ENCODE peak calls at places on chromosome 2, in ten cellular contexts. D is posterior cingulate gyrus; E is HT-29; Z is heart right ventricle; Y is kidney epithelial cell; T is fibroblast of the aortic adventitia; I is stimulated activated CD8-positive, alpha-beta memory T cell treated with anti-CD3 and anti-CD28 coated beads, Interleukin-7, amount 100 ng/mL, for 24 hours; K is mucosa of gallbladder; G is brain microvascular endothelial cell; W is glutamatergic neuron. P is an unnamed sample.
A peak's percentile ranks its signal among the peaks of the same experiment; 100 is the strongest.

GRCh38 chr2:217756375-217757107 is 246.3 kb downstream of the TNS1 start:
- DNase-seq in E (peak; percentile 31), T (peak; percentile 49), G (peak; percentile 17), I (peak; percentile 48), W (peak; percentile 92), K (peak; percentile 62), Z (peak; percentile 78), Y (no peak), D (peak; percentile 96), P (no peak)

GRCh38 chr2:73746015-73746876 is 9.1 kb upstream of the TPRKB start:
- DNase-seq in G (no peak), W (no peak), I (no peak), Z (no peak), Y (no peak), E (no peak), T (no peak), D (no peak), K (no peak), P (no peak)

GRCh38 chr2:231182500-231182899 is 15.9 kb upstream of the ARMC9 start:
- DNase-seq in E (no peak), I (no peak), G (no peak), Z (no peak), T (no peak), D (no peak), Y (no peak), W (no peak), K (no peak), P (no peak)

GRCh38 chr2:32783933-32784332 is 156.1 kb downstream of the TTC27 start:
- DNase-seq in D (no peak), G (no peak), T (peak; percentile 8), K (no peak), Z (no peak), Y (no peak), W (no peak), I (no peak), E (no peak), P (no peak)

GRCh38 chr2:175441361-175441760 is 259.9 kb upstream of the ATP5MC3 start:
- DNase-seq in I (no peak), Y (no peak), Z (no peak), T (no peak), K (no peak), D (no peak), W (peak; percentile 68), E (no peak), G (no peak), P (peak; percentile 78)

GRCh38 chr2:156517419-156517818 is 81.2 kb downstream of the GPD2 start:
- DNase-seq in D (no peak), Z (no peak), K (no peak), G (no peak), W (no peak), T (no peak), Y (no peak), E (no peak), I (no peak), P (no peak)

GRCh38 chr2:95669441-95669994 is 77.7 kb downstream of the TRIM43 start:
- DNase-seq in Y (no peak), I (no peak), E (no peak), D (no peak), G (peak; percentile 46), T (peak; percentile 38), K (no peak), Z (no peak), W (no peak), P (no peak)

GRCh38 chr2:232543491-232543890 is 4.0 kb downstream of the CHRNG start:
- DNase-seq in G (no peak), T (no peak), K (no peak), I (no peak), Y (no peak), W (no peak), E (no peak), Z (no peak), D (no peak), P (no peak)

GRCh38 chr2:10354399-10354798 is 51.7 kb downstream of the HPCAL1 start:
- DNase-seq in W (no peak), Z (no peak), K (no peak), I (no peak), Y (no peak), E (no peak), D (no peak), T (no peak), G (no peak), P (no peak)

GRCh38 chr2:187009483-187010239 is 160.7 kb upstream of the ZSWIM2 start:
- DNase-seq in T (no peak), K (no peak), I (no peak), Z (no peak), E (no peak), G (no peak), D (no peak), W (no peak), Y (no peak), P (no peak)

GRCh38 chr2:69789129-69789528 is 40.3 kb upstream of the GMCL1 start:
- DNase-seq in I (no peak), K (no peak), W (no peak), E (no peak), Y (peak; percentile 93), G (peak; percentile 98), D (no peak), T (peak; percentile 70), Z (no peak), P (no peak)

GRCh38 chr2:102520009-102520408 is 47.0 kb downstream of the SLC9A4 start:
- DNase-seq in I (no peak), Y (no peak), Z (no peak), D (no peak), T (peak; percentile 22), K (peak; percentile 28), G (no peak), E (peak; percentile 44), W (no peak), P (no peak)

GRCh38 chr2:238220892-238221521 is 17.5 kb upstream of the ILKAP start:
- DNase-seq in D (peak; percentile 80), Y (no peak), W (no peak), G (no peak), Z (no peak), T (peak; percentile 41), I (no peak), E (no peak), K (no peak), P (no peak)

GRCh38 chr2:218255441-218255840 is 5.4 kb upstream of the GPBAR1 start:
- DNase-seq in E (no peak), Y (no peak), Z (no peak), G (peak; percentile 37), K (no peak), T (no peak), W (no peak), D (no peak), I (no peak), P (no peak)

GRCh38 chr2:23388756-23389514 is 4.0 kb downstream of the KLHL29 start:
- DNase-seq in W (no peak), Z (no peak), T (peak; percentile 36), Y (no peak), D (no peak), G (no peak), K (no peak), I (no peak), E (no peak), P (no peak)

GRCh38 chr2:121605820-121606733 is 43.2 kb downstream of the CLASP1 start:
- DNase-seq in W (no peak), I (no peak), K (no peak), Y (no peak), E (no peak), Z (no peak), T (peak; percentile 10), D (no peak), G (no peak), P (no peak)

GRCh38 chr2:121128741-121129659 is 156.0 kb downstream of the TFCP2L1 start:
- DNase-seq in W (peak; percentile 74), I (no peak), K (peak; percentile 60), Y (peak; percentile 12), G (peak; percentile 21), D (peak; percentile 68), Z (peak; percentile 33), T (peak; percentile 1), E (peak; percentile 82), P (no peak)

GRCh38 chr2:65834062-65834461 is 401.7 kb upstream of the SPRED2 start:
- DNase-seq in Y (no peak), D (no peak), I (no peak), W (no peak), G (no peak), Z (no peak), K (no peak), T (no peak), E (no peak), P (no peak)

GRCh38 chr2:68031546-68032160 is 31.2 kb downstream of the C1D start:
- DNase-seq in Y (no peak), E (peak; percentile 67), T (peak; percentile 81), W (no peak), Z (no peak), I (no peak), G (peak; percentile 51), D (no peak), K (no peak), P (no peak)

GRCh38 chr2:161681043-161681442 is 56.8 kb downstream of the SLC4A10 start:
- DNase-seq in T (peak; percentile 33), E (no peak), Y (peak; percentile 4), W (no peak), Z (no peak), K (no peak), G (peak; percentile 1), D (no peak), I (no peak), P (no peak)

GRCh38 chr2:240464514-240465241 is 29.2 kb downstream of the GPC1 start:
- DNase-seq in Y (no peak), T (no peak), Z (peak; percentile 8), E (no peak), W (no peak), G (no peak), K (no peak), D (peak; percentile 65), I (no peak), P (peak; percentile 85)

GRCh38 chr2:20578266-20578894 is 72.5 kb downstream of the HS1BP3 start:
- DNase-seq in E (no peak), K (no peak), Y (no peak), Z (peak; percentile 3), D (no peak), T (no peak), W (no peak), G (no peak), I (no peak), P (no peak)

GRCh38 chr2:213415093-213415492 is 130.8 kb downstream of the SPAG16 start:
- DNase-seq in G (no peak), W (no peak), E (no peak), K (no peak), Y (no peak), D (no peak), Z (no peak), T (no peak), I (no peak), P (no peak)

GRCh38 chr2:110650346-110650745 is 27.5 kb downstream of the BUB1 start:
- DNase-seq in Z (no peak), D (no peak), W (no peak), G (no peak), Y (no peak), T (no peak), E (no peak), I (no peak), K (no peak), P (no peak)

GRCh38 chr2:142872900-142873724 is 4.4 kb upstream of the KYNU start:
- DNase-seq in G (peak; percentile 73), I (no peak), D (no peak), Y (peak; percentile 52), Z (no peak), K (no peak), E (no peak), T (peak; percentile 84), W (no peak), P (no peak)

GRCh38 chr2:70474266-70474848 is 79.3 kb downstream of the TGFA start:
- DNase-seq in K (no peak), G (no peak), W (no peak), I (no peak), Y (no peak), Z (no peak), T (no peak), D (no peak), E (no peak), P (no peak)

GRCh38 chr2:224389317-224389716 is 12.6 kb downstream of the FAM124B start:
- DNase-seq in D (no peak), T (no peak), Y (no peak), I (no peak), K (no peak), G (no peak), Z (no peak), E (no peak), W (no peak), P (no peak)

GRCh38 chr2:69165079-69165478 is 152.1 kb downstream of the ANTXR1 start:
- DNase-seq in I (no peak), E (no peak), K (no peak), G (no peak), T (no peak), W (no peak), Z (no peak), Y (no peak), D (no peak), P (no peak)

P was measured in esophagus muscularis mucosa.